ENCODE peak calls at places on chromosome 13, in five cellular contexts. V is H9, F is upper lobe of left lung, P is A549, Q is mucosa of descending colon. L is an unnamed sample.

GRCh38 chr13:73223372-73223781 is 164.6 kb downstream of the KLF5 start:
- DNase-seq in Q (no peak), F (no peak), V (no peak), P (no peak), L (no peak)

GRCh38 chr13:69458013-69458412 is 649.6 kb upstream of the ATXN8OS start:
- DNase-seq in V (no peak), P (no peak), F (no peak), Q (no peak), L (no peak)

GRCh38 chr13:33355470-33355869 is 69.9 kb upstream of the STARD13 start:
- DNase-seq in P (no peak), V (no peak), F (peak; percentile 28), Q (no peak), L (no peak)

GRCh38 chr13:112760440-112760839 is 70.6 kb downstream of the ATP11A start:
- DNase-seq in F (no peak), Q (no peak), V (no peak), P (no peak), L (no peak)

GRCh38 chr13:77230560-77230959 is 96.3 kb downstream of the MYCBP2 start:
- DNase-seq in F (no peak), Q (no peak), P (no peak), V (no peak), L (no peak)

GRCh38 chr13:41345921-41346589 is 35.0 kb downstream of the NAA16 start:
- DNase-seq in V (no peak), P (no peak), F (no peak), Q (no peak), L (no peak)

GRCh38 chr13:19048381-19048780 is 133.2 kb downstream of the TUBA3C start:
- DNase-seq in F (no peak), Q (no peak), P (no peak), V (no peak), L (no peak)

GRCh38 chr13:109198585-109198984 is 569.2 kb downstream of the MYO16 start:
- DNase-seq in V (no peak), P (no peak), F (peak; percentile 40), Q (no peak), L (no peak)

GRCh38 chr13:73835138-73835721 is 299.0 kb downstream of the KLF12 start:
- DNase-seq in V (no peak), P (peak; percentile 30), Q (no peak), F (no peak), L (no peak)

GRCh38 chr13:53821632-53822031 is 793.0 kb downstream of the OLFM4 start:
- DNase-seq in V (no peak), P (no peak), Q (no peak), F (no peak), L (no peak)

GRCh38 chr13:19020988-19021387 is 160.6 kb downstream of the TUBA3C start:
- DNase-seq in Q (no peak), V (no peak), P (no peak), F (no peak), L (no peak)

GRCh38 chr13:21625366-21625765 is 21.4 kb upstream of the MICU2 start:
- DNase-seq in P (peak; percentile 45), Q (peak; percentile 41), V (no peak), F (no peak), L (no peak)

GRCh38 chr13:75869981-75870380 is 233.9 kb downstream of the LMO7 start:
- DNase-seq in Q (no peak), V (no peak), F (no peak), P (no peak), L (no peak)

GRCh38 chr13:95122063-95122462 is 179.2 kb downstream of the ABCC4 start:
- DNase-seq in V (no peak), F (no peak), Q (no peak), P (peak; percentile 62), L (no peak)

GRCh38 chr13:91286317-91286716 is 61.2 kb upstream of the MIR17HG start:
- DNase-seq in F (no peak), P (no peak), Q (no peak), V (no peak), L (no peak)

DNA sequence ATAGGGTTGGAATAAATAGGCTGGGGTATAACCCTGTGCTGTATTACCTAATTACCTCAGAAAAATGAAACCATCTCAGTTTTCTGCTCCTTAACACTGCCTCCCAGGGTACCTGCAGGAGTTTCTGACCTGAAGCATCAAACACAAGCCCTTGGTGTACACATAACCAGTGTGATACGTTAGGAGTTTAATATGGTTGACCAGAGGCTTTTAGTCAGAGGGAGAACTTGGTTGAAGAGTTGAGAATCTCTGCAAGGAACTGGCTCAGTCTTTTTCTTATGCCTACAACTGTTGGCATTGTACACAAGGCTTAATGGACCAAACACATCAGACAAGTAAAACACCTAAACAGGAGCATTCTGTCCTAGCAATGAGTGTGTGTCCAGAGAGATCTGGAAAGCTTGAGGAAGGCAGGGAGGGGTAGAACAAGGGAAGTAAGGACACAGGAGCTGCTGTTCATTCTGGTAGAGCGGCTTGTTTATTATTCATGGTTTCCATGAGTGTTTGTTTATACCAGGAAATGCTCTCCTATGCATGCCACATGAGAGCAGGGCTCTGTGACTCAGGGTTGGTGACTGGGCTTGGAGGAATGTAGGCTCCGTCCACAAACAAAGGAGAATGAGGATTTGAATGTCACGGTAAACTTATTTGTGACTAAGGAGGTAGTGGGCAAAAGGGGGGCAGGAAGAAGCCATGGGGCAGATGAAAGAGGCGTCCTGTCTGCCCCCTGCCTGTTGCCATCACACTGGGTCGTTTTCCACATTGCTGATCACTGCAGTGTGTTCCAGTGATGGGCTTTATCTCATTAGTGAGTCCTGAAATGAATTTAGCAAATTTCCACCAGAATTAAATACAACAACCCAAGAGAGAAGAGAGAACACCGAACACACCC is 11.9 kb upstream of the SPATA13 start:
- DNase-seq in V (peak; percentile 83), P (peak; percentile 92), Q (peak; percentile 40), F (peak; percentile 59), L (no peak)
- TF ChIP-seq CTCF in V (peak; percentile 17), P (no peak), Q (no peak), F (no peak), L (no peak)

GRCh38 chr13:50055454-50055853 is 40.2 kb downstream of the KCNRG start:
- DNase-seq in Q (no peak), V (no peak), P (no peak), F (no peak), L (no peak)

GRCh38 chr13:50053844-50054243 is 38.6 kb downstream of the KCNRG start:
- DNase-seq in F (no peak), P (no peak), Q (no peak), V (no peak), L (no peak)

DNA sequence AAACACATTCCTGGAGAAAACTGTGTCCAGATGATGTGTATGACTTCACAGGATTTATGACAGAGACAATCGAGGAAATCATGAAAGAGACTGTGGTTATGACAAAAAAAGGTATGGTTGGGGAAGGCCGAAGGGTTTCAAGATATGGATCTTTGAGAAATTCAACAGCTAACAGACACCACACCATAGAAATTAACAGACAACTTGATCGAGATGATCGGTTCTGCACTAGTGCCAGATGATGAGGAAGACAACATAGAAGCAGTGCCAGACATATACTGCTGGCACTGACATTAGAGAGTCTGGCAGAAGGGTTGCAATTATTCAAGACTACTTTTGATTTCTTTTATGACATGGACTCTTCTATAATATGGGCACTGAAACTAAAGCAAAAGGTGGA is 37.2 kb downstream of the KCNRG start:
- DNase-seq in P (no peak), V (no peak), Q (no peak), F (no peak), L (no peak)
- TF ChIP-seq CTCF in P (no peak), V (no peak), Q (no peak), F (no peak), L (no peak)

GRCh38 chr13:101493541-101493940 is 41.1 kb downstream of the ITGBL1 start:
- DNase-seq in P (no peak), F (no peak), V (no peak), Q (no peak), L (no peak)
- TF ChIP-seq CTCF in P (no peak), F (no peak), V (no peak), Q (no peak), L (no peak)

DNA sequence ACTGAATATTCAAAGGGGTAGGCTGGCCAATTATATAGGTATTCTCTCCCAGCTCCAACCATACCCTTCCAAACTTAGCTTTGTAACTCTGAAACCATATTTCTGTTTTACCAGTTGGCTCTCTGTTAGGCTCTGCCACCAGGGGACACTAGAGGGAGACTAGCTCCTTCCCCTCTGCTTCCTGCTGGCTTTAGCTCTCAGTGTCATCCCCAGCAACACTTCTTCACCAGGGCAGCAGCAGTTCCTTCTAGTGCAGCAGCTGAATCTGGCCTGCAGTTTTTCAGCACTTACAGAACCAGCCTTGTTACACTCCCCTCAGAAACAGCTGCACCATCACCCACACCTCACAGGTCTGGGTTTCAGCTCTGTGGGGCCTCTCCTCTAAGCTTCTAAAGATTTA is 51.0 kb upstream of the DOCK9 start:
- DNase-seq in V (peak; percentile 74), F (peak; percentile 28), P (peak; percentile 12), Q (peak; percentile 40), L (no peak)
- TF ChIP-seq CTCF in V (peak; percentile 75), F (no peak), P (no peak), Q (no peak), L (peak; percentile 55)

GRCh38 chr13:66716502-66716901 is 513.6 kb downstream of the PCDH9 start:
- DNase-seq in Q (no peak), P (no peak), F (no peak), V (no peak), L (no peak)

DNA sequence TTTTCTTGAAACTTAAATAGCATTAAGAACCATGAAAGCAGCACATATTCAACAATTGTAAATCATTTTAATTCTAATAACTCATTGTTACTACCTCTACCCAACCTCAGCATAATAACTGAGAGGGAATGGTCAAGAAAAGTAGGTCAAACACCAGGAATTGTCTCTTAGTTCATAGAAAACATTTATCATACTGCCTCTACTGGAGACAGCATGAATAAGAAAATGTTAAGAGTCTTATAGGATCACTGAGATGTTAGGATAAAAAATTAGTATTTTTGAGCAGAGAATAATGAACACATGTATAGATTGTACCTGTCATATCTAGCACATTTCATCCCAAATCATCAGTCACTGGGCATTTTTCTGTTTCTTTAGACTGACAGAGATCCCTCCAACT is 515.3 kb downstream of the PCDH9 start:
- DNase-seq in V (no peak), F (no peak), Q (no peak), P (no peak), L (no peak)
- TF ChIP-seq CTCF in V (peak; percentile 41), F (no peak), Q (no peak), P (no peak), L (peak; percentile 41)

GRCh38 chr13:26499209-26499601 is 58.3 kb upstream of the WASF3 start:
- DNase-seq in P (no peak), F (no peak), Q (no peak), V (no peak), L (no peak)
- TF ChIP-seq CTCF in P (no peak), F (no peak), Q (no peak), V (no peak), L (no peak)

GRCh38 chr13:82330499-82330898 is 1551.8 kb downstream of the SLITRK1 start:
- DNase-seq in Q (no peak), F (no peak), P (peak; percentile 13), V (no peak), L (no peak)
- TF ChIP-seq CTCF in Q (no peak), F (no peak), P (no peak), V (peak; percentile 76), L (peak; percentile 75)

GRCh38 chr13:102940770-102941169 is 94.9 kb downstream of the ERCC5 start:
- DNase-seq in F (no peak), V (no peak), P (no peak), Q (no peak), L (no peak)
- TF ChIP-seq CTCF in F (no peak), V (no peak), P (no peak), Q (no peak), L (no peak)

L was measured in type B pancreatic cell.